ENCODE peak calls at places on chromosome 3, in five cellular contexts. One of them, this sample, is unnamed.

GRCh38 chr3:175002732-175003143 is 143.6 kb downstream of the NAALADL2 start:
- DNase-seq in lung: no peak
- DNase-seq in tibial nerve: no peak
- DNase-seq in mammary epithelial cell: peak; percentile 17
- DNase-seq in colonic mucosa: no peak
- DNase-seq in this sample: no peak

GRCh38 chr3:3772920-3773319 is 26.3 kb upstream of the LRRN1 start:
- DNase-seq in lung: no peak
- DNase-seq in tibial nerve: no peak
- DNase-seq in mammary epithelial cell: no peak
- DNase-seq in colonic mucosa: no peak
- DNase-seq in this sample: no peak

GRCh38 chr3:15148614-15149013 is 49.7 kb upstream of the RBSN start:
- DNase-seq in lung: no peak
- DNase-seq in tibial nerve: no peak
- DNase-seq in mammary epithelial cell: no peak
- DNase-seq in colonic mucosa: no peak
- DNase-seq in this sample: no peak

GRCh38 chr3:185280572-185281365 is 26.9 kb upstream of the EHHADH start:
- DNase-seq in lung: no peak
- DNase-seq in tibial nerve: no peak
- DNase-seq in mammary epithelial cell: peak; percentile 57
- DNase-seq in colonic mucosa: no peak
- DNase-seq in this sample: no peak

GRCh38 chr3:147256739-147257138 is 149.6 kb downstream of the ZIC4 start:
- DNase-seq in lung: no peak
- DNase-seq in tibial nerve: no peak
- DNase-seq in mammary epithelial cell: no peak
- DNase-seq in colonic mucosa: no peak
- DNase-seq in this sample: no peak

GRCh38 chr3:113546414-113546893 is 14.1 kb downstream of the SIDT1 start:
- DNase-seq in lung: no peak
- DNase-seq in tibial nerve: no peak
- DNase-seq in mammary epithelial cell: no peak
- DNase-seq in colonic mucosa: no peak
- DNase-seq in this sample: no peak

GRCh38 chr3:99823723-99824711 is 6.4 kb downstream of the CMSS1 start:
- DNase-seq in lung: no peak
- DNase-seq in tibial nerve: no peak
- DNase-seq in mammary epithelial cell: no peak
- DNase-seq in colonic mucosa: no peak
- DNase-seq in this sample: no peak

GRCh38 chr3:194809382-194809781 is 123.7 kb downstream of the FAM43A start:
- DNase-seq in lung: no peak
- DNase-seq in tibial nerve: no peak
- DNase-seq in mammary epithelial cell: no peak
- DNase-seq in colonic mucosa: no peak
- DNase-seq in this sample: no peak

GRCh38 chr3:37174532-37175126 is at the start of gene LRRFIP2:
- DNase-seq in lung: no peak
- DNase-seq in tibial nerve: no peak
- DNase-seq in mammary epithelial cell: peak; percentile 87
- DNase-seq in colonic mucosa: no peak
- DNase-seq in this sample: no peak

GRCh38 chr3:159472611-159473010 is 516.0 kb upstream of the IL12A start:
- DNase-seq in lung: no peak
- DNase-seq in tibial nerve: no peak
- DNase-seq in mammary epithelial cell: no peak
- DNase-seq in colonic mucosa: no peak
- DNase-seq in this sample: no peak

GRCh38 chr3:66106788-66107187 is 68.1 kb upstream of the MAGI1 start:
- DNase-seq in lung: no peak
- DNase-seq in tibial nerve: no peak
- DNase-seq in mammary epithelial cell: no peak
- DNase-seq in colonic mucosa: no peak
- DNase-seq in this sample: no peak

GRCh38 chr3:63304421-63304820 is 26.3 kb downstream of the SYNPR start:
- DNase-seq in lung: no peak
- DNase-seq in tibial nerve: no peak
- DNase-seq in mammary epithelial cell: no peak
- DNase-seq in colonic mucosa: no peak
- DNase-seq in this sample: no peak

GRCh38 chr3:63303238-63303637 is 25.1 kb downstream of the SYNPR start:
- DNase-seq in lung: no peak
- DNase-seq in tibial nerve: no peak
- DNase-seq in mammary epithelial cell: peak; percentile 70
- DNase-seq in colonic mucosa: no peak
- DNase-seq in this sample: no peak

GRCh38 chr3:63309780-63310179 is 31.7 kb downstream of the SYNPR start:
- DNase-seq in lung: no peak
- DNase-seq in tibial nerve: no peak
- DNase-seq in mammary epithelial cell: no peak
- DNase-seq in colonic mucosa: no peak
- DNase-seq in this sample: no peak

DNA sequence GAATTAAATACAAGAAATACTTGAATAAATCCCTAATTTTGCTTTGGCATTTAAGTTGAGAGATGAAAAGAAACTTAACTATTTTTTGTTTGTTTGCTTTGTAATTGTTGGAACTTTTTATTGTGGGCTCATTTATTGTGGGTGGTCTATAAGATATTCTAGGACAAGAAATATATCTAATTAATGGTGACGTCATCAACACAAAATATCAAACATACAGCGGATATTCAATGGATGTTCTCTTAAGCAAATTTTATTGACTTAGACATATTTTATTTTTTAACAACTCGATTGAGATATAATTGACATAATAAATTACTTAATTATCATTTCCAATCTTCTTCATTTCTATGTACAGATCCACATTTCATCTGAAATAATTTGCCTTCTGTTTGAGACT is 30.0 kb downstream of the SYNPR start:
- DNase-seq in lung: no peak
- DNase-seq in tibial nerve: no peak
- DNase-seq in mammary epithelial cell: no peak
- DNase-seq in colonic mucosa: no peak
- DNase-seq in this sample: no peak
- H3K27me3 ChIP-seq in lung: no peaks in the 10 kb centered on the region
- H3K27me3 ChIP-seq in tibial nerve: no peaks in the 10 kb centered on the region
- H3K27me3 ChIP-seq in mammary epithelial cell: no peaks in the 10 kb centered on the region
- H3K27me3 ChIP-seq in colonic mucosa: no peaks in the 10 kb centered on the region
- H3K27me3 ChIP-seq in this sample: no peaks in the 10 kb centered on the region

GRCh38 chr3:9314796-9315195 is 48.1 kb upstream of the THUMPD3 start:
- DNase-seq in lung: no peak
- DNase-seq in tibial nerve: no peak
- DNase-seq in mammary epithelial cell: no peak
- DNase-seq in colonic mucosa: no peak
- DNase-seq in this sample: no peak

GRCh38 chr3:9311265-9311664 is 51.6 kb upstream of the THUMPD3 start:
- DNase-seq in lung: no peak
- DNase-seq in tibial nerve: no peak
- DNase-seq in mammary epithelial cell: no peak
- DNase-seq in colonic mucosa: no peak
- DNase-seq in this sample: no peak

GRCh38 chr3:9322780-9323179 is 40.1 kb upstream of the THUMPD3 start:
- DNase-seq in lung: no peak
- DNase-seq in tibial nerve: no peak
- DNase-seq in mammary epithelial cell: no peak
- DNase-seq in colonic mucosa: no peak
- DNase-seq in this sample: no peak

DNA sequence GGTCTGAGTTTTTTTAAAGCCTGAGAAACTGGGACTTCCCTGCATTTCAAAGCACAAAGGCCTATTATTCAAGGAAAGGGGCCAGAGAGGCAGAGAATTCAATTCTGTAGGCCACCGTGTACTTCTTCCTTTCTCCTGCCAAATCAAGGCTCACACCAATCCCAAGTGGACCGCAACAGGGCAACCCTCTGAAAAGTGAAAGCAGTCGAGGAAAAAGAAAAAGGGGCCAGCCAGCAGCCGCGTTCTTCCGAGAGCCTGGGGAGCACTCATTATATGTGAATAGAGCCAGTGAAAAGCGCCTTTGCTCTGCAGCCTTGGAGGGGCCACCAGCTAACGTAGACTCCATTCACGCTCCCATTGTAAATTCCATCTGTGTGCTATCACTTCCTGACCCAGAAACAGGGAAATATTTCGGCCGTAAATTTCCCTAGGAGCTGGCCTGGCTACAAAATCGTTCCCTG is 45.9 kb upstream of the THUMPD3 start:
- DNase-seq in lung: no peak
- DNase-seq in tibial nerve: peak; percentile 6
- DNase-seq in mammary epithelial cell: peak; percentile 51
- DNase-seq in colonic mucosa: peak; percentile 24
- DNase-seq in this sample: no peak
- H3K4me3 ChIP-seq in lung: no peak overlapping the region
- H3K4me3 ChIP-seq in tibial nerve: peak overlapping the region; percentile 19
- H3K4me3 ChIP-seq in mammary epithelial cell: peak overlapping the region; percentile 14
- H3K4me3 ChIP-seq in colonic mucosa: peak overlapping the region; percentile 23
- H3K4me3 ChIP-seq in this sample: peak overlapping the region; percentile 26

DNA sequence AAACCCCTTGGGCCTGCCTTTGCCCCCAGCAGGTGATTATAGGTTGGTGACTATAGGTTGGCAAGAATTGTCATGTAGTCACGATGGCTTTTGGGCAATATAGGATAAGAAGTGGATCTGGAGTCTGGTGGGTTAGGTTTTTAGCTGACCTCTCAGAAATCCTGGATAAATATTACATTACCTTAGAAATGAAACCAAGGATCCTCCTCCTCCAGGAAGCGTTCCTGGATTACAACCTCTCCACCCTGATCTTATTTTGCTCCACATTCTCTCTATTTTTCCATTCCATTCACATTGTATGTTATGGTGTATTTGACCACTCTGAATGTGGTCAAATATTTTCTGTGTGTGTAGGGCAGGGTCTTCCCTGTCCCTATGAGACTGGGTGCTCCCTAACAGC is 82.3 kb downstream of the SEMA5B start:
- DNase-seq in lung: no peak
- DNase-seq in tibial nerve: no peak
- DNase-seq in mammary epithelial cell: no peak
- DNase-seq in colonic mucosa: no peak
- DNase-seq in this sample: no peak
- H3K27me3 ChIP-seq in lung: no peaks in the 10 kb centered on the region
- H3K27me3 ChIP-seq in tibial nerve: no peaks in the 10 kb centered on the region
- H3K27me3 ChIP-seq in mammary epithelial cell: no peaks in the 10 kb centered on the region
- H3K27me3 ChIP-seq in colonic mucosa: no peaks in the 10 kb centered on the region
- H3K27me3 ChIP-seq in this sample: no peaks in the 10 kb centered on the region

DNA sequence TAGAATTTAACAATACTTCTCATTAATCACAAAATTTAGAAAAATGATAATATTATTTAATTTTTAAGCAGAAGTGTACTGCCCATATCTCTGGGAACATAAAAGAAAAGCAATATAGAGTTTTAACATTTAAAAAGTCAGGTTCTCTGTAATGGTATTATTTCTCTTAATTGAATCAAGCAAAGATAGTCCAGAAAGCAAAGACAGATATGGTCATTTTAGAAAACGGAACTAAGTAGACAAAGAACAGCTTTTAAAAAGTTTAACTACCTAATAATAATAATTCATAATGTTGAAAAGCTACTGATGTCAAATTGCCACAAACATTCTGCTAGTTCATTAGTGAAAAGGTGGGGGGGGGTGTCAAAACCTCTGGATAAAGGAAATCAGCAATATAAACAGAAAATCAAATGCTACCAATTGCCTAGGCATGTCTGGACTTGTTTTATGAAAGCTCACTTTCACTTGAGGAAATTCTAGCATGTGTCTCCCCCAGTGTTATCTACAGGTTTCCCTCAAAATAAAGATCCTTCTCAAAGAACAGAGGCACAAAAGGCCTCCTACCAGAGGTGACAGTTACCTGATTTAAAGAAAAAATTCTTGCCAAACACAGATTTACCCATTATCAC is 1.7 kb downstream of the ZMAT3 start:
- DNase-seq in lung: no peak
- DNase-seq in tibial nerve: no peak
- DNase-seq in mammary epithelial cell: peak; percentile 61
- DNase-seq in colonic mucosa: no peak
- DNase-seq in this sample: no peak
- H3K4me3 ChIP-seq in lung: no peak overlapping the region
- H3K4me3 ChIP-seq in tibial nerve: no peak overlapping the region
- H3K4me3 ChIP-seq in mammary epithelial cell: peak overlapping the region; percentile 74
- H3K4me3 ChIP-seq in colonic mucosa: no peak overlapping the region
- H3K4me3 ChIP-seq in this sample: peak overlapping the region; percentile 66

DNA sequence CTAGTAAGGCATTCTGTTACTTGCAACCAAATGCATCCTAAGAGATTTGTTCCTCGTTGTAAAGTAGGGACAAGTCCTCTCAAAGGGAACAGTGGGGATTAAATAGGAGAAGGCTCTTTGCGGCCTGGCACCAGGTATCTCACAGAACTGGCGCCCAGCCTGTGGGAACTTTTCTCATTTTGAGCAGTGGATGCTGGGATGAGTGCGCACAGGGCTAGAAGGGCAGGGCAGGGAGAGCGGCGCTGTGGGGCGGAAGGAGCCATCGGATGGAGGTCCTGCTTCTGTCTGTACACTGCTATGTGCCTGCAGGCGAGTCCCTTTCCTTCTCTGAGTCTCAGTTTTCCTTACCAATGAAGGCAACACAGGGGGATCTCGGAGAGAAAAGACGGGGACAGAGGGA is 50.6 kb downstream of the WNT7A start:
- DNase-seq in lung: no peak
- DNase-seq in tibial nerve: no peak
- DNase-seq in mammary epithelial cell: no peak
- DNase-seq in colonic mucosa: no peak
- DNase-seq in this sample: no peak
- H3K27me3 ChIP-seq in lung: no peaks in the 10 kb centered on the region
- H3K27me3 ChIP-seq in tibial nerve: peaks cover 2% of the 10 kb centered on the region
- H3K27me3 ChIP-seq in mammary epithelial cell: no peaks in the 10 kb centered on the region
- H3K27me3 ChIP-seq in colonic mucosa: no peaks in the 10 kb centered on the region
- H3K27me3 ChIP-seq in this sample: no peaks in the 10 kb centered on the region

GRCh38 chr3:42451546-42452230 is 41.3 kb upstream of the LYZL4 start:
- DNase-seq in lung: no peak
- DNase-seq in tibial nerve: no peak
- DNase-seq in mammary epithelial cell: no peak
- DNase-seq in colonic mucosa: no peak
- DNase-seq in this sample: no peak
- H3K4me3 ChIP-seq in lung: no peak overlapping the region
- H3K4me3 ChIP-seq in tibial nerve: no peak overlapping the region
- H3K4me3 ChIP-seq in mammary epithelial cell: no peak overlapping the region
- H3K4me3 ChIP-seq in colonic mucosa: no peak overlapping the region
- H3K4me3 ChIP-seq in this sample: no peak overlapping the region